ENCODE peak calls at places on chromosomes 5 and 9, in seven cellular contexts. X, G, R, H, I, U and C are unnamed samples.
A peak's percentile ranks its signal among the peaks of the same experiment; 100 is the strongest.

GRCh38 chr9:115606851-115607250 is 488.9 kb upstream of the TNC start:
- DNase-seq in U (no peak), H (no peak), R (peak; percentile 65), G (no peak), I (no peak), X (no peak), C (no peak)

GRCh38 chr5:148751025-148751424 is 75.4 kb upstream of the ADRB2 start:
- DNase-seq in X (no peak), H (no peak), R (no peak), U (no peak), I (no peak), G (no peak), C (no peak)

GRCh38 chr5:133883916-133884315 is 84.5 kb downstream of the C5orf15 start:
- DNase-seq in H (no peak), G (no peak), X (peak; percentile 37), U (no peak), R (no peak), I (no peak), C (no peak)

GRCh38 chr9:22529426-22530199 is 83.0 kb downstream of the DMRTA1 start:
- DNase-seq in G (no peak), I (no peak), U (peak; percentile 14), R (no peak), H (no peak), X (no peak), C (no peak)

GRCh38 chr5:139091439-139092156 is 106.6 kb downstream of the SIL1 start:
- DNase-seq in U (no peak), X (no peak), R (peak; percentile 49), H (no peak), G (no peak), I (no peak), C (no peak)

GRCh38 chr9:72579880-72580570 is 58.6 kb downstream of the TMC1 start:
- DNase-seq in G (no peak), X (no peak), U (peak; percentile 87), I (no peak), R (peak; percentile 29), H (no peak), C (no peak)

GRCh38 chr5:636951-637350 is 24.8 kb downstream of the CEP72 start:
- DNase-seq in I (no peak), U (no peak), G (no peak), X (peak; percentile 42), R (no peak), H (no peak), C (no peak)

GRCh38 chr5:177124486-177124991 is 9.0 kb upstream of the NSD1 start:
- DNase-seq in X (peak; percentile 3), H (no peak), I (no peak), G (no peak), U (peak; percentile 41), R (no peak), C (no peak)

GRCh38 chr5:145942202-145942601 is 5.8 kb downstream of the SH3RF2 start:
- DNase-seq in X (no peak), I (no peak), H (no peak), R (no peak), U (no peak), G (no peak), C (no peak)
- H3K4me3 ChIP-seq in X (no peak overlapping the region), I (no peak overlapping the region), H (no peak overlapping the region), R (no peak overlapping the region), U (no peak overlapping the region), G (no peak overlapping the region), C (no peak overlapping the region)

DNA sequence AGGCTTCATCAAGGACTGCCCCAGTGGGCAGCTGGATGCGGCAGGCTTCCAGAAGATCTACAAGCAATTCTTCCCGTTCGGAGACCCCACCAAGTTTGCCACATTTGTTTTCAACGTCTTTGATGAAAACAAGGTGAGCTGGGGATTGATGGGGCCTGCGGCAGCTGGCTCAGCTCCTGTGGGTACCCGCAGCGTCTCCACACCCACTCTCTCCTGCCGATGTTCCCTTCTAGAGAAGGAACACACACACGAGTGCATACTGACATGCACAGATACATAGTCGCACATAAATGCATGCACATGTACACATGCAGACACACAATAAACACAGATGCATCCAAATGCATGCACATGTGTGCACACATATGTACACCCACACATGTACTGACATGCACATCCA is 45.6 kb downstream of the NCS1 start:
- DNase-seq in U (no peak), R (no peak), H (no peak), X (no peak), G (no peak), I (no peak), C (no peak)
- TF ChIP-seq CTCF in U (no peak), R (no peak), H (no peak), X (no peak), G (no peak), I (no peak), C (no peak)

GRCh38 chr9:121998513-121999049 is 94.5 kb downstream of the TTLL11 start:
- DNase-seq in X (no peak), I (no peak), G (no peak), H (no peak), R (no peak), U (no peak), C (no peak)

GRCh38 chr9:122004589-122004988 is 88.5 kb downstream of the TTLL11 start:
- DNase-seq in R (no peak), X (no peak), U (no peak), G (no peak), I (no peak), H (no peak), C (no peak)

GRCh38 chr9:121999556-121999955 is 93.6 kb downstream of the TTLL11 start:
- DNase-seq in U (no peak), G (no peak), H (no peak), X (no peak), I (no peak), R (no peak), C (no peak)

GRCh38 chr9:121997791-121998190 is 95.3 kb downstream of the TTLL11 start:
- DNase-seq in I (peak; percentile 51), R (peak; percentile 30), X (no peak), H (peak; percentile 37), U (no peak), G (no peak), C (no peak)

GRCh38 chr9:122001491-122002201 is 91.5 kb downstream of the TTLL11 start:
- DNase-seq in H (peak; percentile 20), U (no peak), R (no peak), X (no peak), I (no peak), G (no peak), C (no peak)
- H3K27me3 ChIP-seq in H (no peaks in the 10 kb centered on the region), U (no peaks in the 10 kb centered on the region), R (no peaks in the 10 kb centered on the region), X (no peaks in the 10 kb centered on the region), I (no peaks in the 10 kb centered on the region), G (no peaks in the 10 kb centered on the region), C (no peaks in the 10 kb centered on the region)

GRCh38 chr9:35945341-35946018 is 12.5 kb downstream of the OR2S2 start:
- DNase-seq in R (peak; percentile 92), I (peak; percentile 87), X (peak; percentile 87), G (peak; percentile 43), U (peak; percentile 64), H (peak; percentile 60), C (peak; percentile 26)

GRCh38 chr9:35948451-35948850 is 9.5 kb downstream of the OR2S2 start:
- DNase-seq in H (no peak), U (no peak), R (no peak), I (no peak), G (no peak), X (no peak), C (no peak)

GRCh38 chr9:35952526-35953191 is 5.3 kb downstream of the OR2S2 start:
- DNase-seq in I (no peak), U (no peak), G (no peak), R (no peak), H (no peak), X (no peak), C (no peak)

GRCh38 chr9:35951736-35952135 is 6.2 kb downstream of the OR2S2 start:
- DNase-seq in X (no peak), H (peak; percentile 79), G (no peak), I (no peak), R (peak; percentile 32), U (peak; percentile 51), C (no peak)

GRCh38 chr9:35948901-35949318 is 9.0 kb downstream of the OR2S2 start:
- DNase-seq in I (no peak), X (no peak), U (no peak), R (no peak), H (no peak), G (no peak), C (no peak)
- H3K4me3 ChIP-seq in I (no peak overlapping the region), X (no peak overlapping the region), U (no peak overlapping the region), R (no peak overlapping the region), H (no peak overlapping the region), G (no peak overlapping the region), C (no peak overlapping the region)

GRCh38 chr5:123094919-123095693 is 6.1 kb downstream of the PRDM6 start:
- DNase-seq in G (no peak), X (no peak), H (no peak), U (no peak), I (no peak), R (peak; percentile 69), C (no peak)
- TF ChIP-seq CTCF in G (no peak), X (no peak), H (no peak), U (no peak), I (no peak), R (peak; percentile 38), C (no peak)

GRCh38 chr9:133656211-133657119 is 20.3 kb downstream of the DBH start:
- DNase-seq in H (no peak), X (no peak), I (no peak), R (no peak), U (no peak), G (no peak), C (no peak)
- H3K27me3 ChIP-seq in H (no peaks in the 10 kb centered on the region), X (no peaks in the 10 kb centered on the region), I (peaks cover 7% of the 10 kb centered on the region), R (no peaks in the 10 kb centered on the region), U (peaks cover 28% of the 10 kb centered on the region), G (peaks cover 15% of the 10 kb centered on the region), C (peaks cover 29% of the 10 kb centered on the region)

GRCh38 chr5:59146729-59147128 is 563.9 kb downstream of the RAB3C start:
- DNase-seq in R (no peak), H (no peak), U (no peak), G (no peak), I (no peak), X (no peak), C (no peak)
- H3K4me3 ChIP-seq in R (no peak overlapping the region), H (no peak overlapping the region), U (no peak overlapping the region), G (no peak overlapping the region), I (no peak overlapping the region), X (no peak overlapping the region), C (no peak overlapping the region)

GRCh38 chr5:109688999-109689739 is 558 bp upstream of the MAN2A1 start:
- DNase-seq in I (peak; percentile 82), H (peak; percentile 61), G (peak; percentile 82), R (peak; percentile 86), X (peak; percentile 91), U (peak; percentile 76), C (peak; percentile 53)

GRCh38 chr5:109690456-109691247 is 925 bp downstream of the MAN2A1 start:
- DNase-seq in H (peak; percentile 77), X (peak; percentile 77), R (peak; percentile 90), G (peak; percentile 73), U (peak; percentile 67), I (peak; percentile 77), C (peak; percentile 41)

GRCh38 chr5:109691248-109691574 is 1.5 kb downstream of the MAN2A1 start:
- DNase-seq in I (no peak), R (no peak), U (no peak), H (no peak), G (no peak), X (no peak), C (no peak)

GRCh38 chr5:109689740-109690455 is at the start of gene MAN2A1:
- DNase-seq in I (peak; percentile 78), R (peak; percentile 68), X (peak; percentile 90), H (peak; percentile 51), G (peak; percentile 73), U (peak; percentile 57), C (no peak)

GRCh38 chr5:109688647-109688998 is 1.1 kb upstream of the MAN2A1 start:
- DNase-seq in I (no peak), X (no peak), R (peak; percentile 61), U (no peak), H (no peak), G (no peak), C (no peak)
- TF ChIP-seq CTCF in I (no peak), X (peak; percentile 19), R (peak; percentile 50), U (peak; percentile 10), H (peak; percentile 53), G (peak; percentile 44), C (peak; percentile 31)

GRCh38 chr5:102856374-102856748 is 101.3 kb downstream of the PAM start:
- DNase-seq in U (peak; percentile 58), I (no peak), R (peak; percentile 32), H (peak; percentile 9), G (no peak), X (no peak), C (peak; percentile 82)
- H3K27me3 ChIP-seq in U (no peaks in the 10 kb centered on the region), I (no peaks in the 10 kb centered on the region), R (no peaks in the 10 kb centered on the region), H (no peaks in the 10 kb centered on the region), G (no peaks in the 10 kb centered on the region), X (no peaks in the 10 kb centered on the region), C (no peaks in the 10 kb centered on the region)